ENCODE peak calls at places on chromosomes 5 and 9, in seven cellular contexts. Q is GM03348, E is AG08395, N is SK-N-SH, R is posterior vena cava, H is endothelial cell, D is tibial nerve. T is an unnamed sample.

GRCh38 chr5:161471551-161471950 is 75.0 kb downstream of the GABRB2 start:
- DNase-seq in Q (no peak), E (no peak), N (no peak), R (no peak), H (no peak), D (no peak), T (no peak)

GRCh38 chr5:80867233-80867632 is 92.9 kb upstream of the RASGRF2 start:
- DNase-seq in Q (peak; percentile 34), E (peak; percentile 12), N (no peak), R (no peak), H (no peak), D (no peak), T (no peak)

GRCh38 chr9:136747161-136748060 is 914 bp downstream of the LCN6 start:
- DNase-seq in Q (no peak), E (no peak), N (no peak), R (no peak), H (no peak), D (no peak), T (no peak)

GRCh38 chr9:111803924-111804323 is 9.2 kb upstream of the SHOC1 start:
- DNase-seq in Q (no peak), E (no peak), N (no peak), R (no peak), H (no peak), D (no peak), T (no peak)

GRCh38 chr9:3337515-3337914 is 188.3 kb downstream of the RFX3 start:
- DNase-seq in Q (peak; percentile 59), E (peak; percentile 71), N (peak; percentile 2), R (no peak), H (no peak), D (no peak), T (no peak)

GRCh38 chr9:110006657-110007056 is 201.3 kb downstream of the C9orf152 start:
- DNase-seq in Q (no peak), E (no peak), N (no peak), R (no peak), H (no peak), D (no peak), T (no peak)

GRCh38 chr5:167895899-167896659 is 395.4 kb upstream of the WWC1 start:
- DNase-seq in Q (no peak), E (peak; percentile 36), N (no peak), R (no peak), H (no peak), D (no peak), T (no peak)

GRCh38 chr9:32706004-32706749 is 70.7 kb upstream of the TAF1L start:
- DNase-seq in Q (no peak), E (no peak), N (no peak), R (no peak), H (no peak), D (no peak), T (no peak)

GRCh38 chr9:5947912-5948311 is 57.2 kb downstream of the MLANA start:
- DNase-seq in Q (no peak), E (no peak), N (no peak), R (no peak), H (no peak), D (no peak), T (peak; percentile 21)

GRCh38 chr5:67246108-67246507 is 49.5 kb upstream of the CD180 start:
- DNase-seq in Q (peak; percentile 54), E (peak; percentile 42), N (peak; percentile 34), R (no peak), H (peak; percentile 30), D (no peak), T (peak; percentile 78)

GRCh38 chr5:141521244-141521781 is 32.4 kb downstream of the PCDHGC5 start:
- DNase-seq in Q (peak; percentile 82), E (peak; percentile 90), N (no peak), R (no peak), H (no peak), D (peak; percentile 28), T (no peak)

GRCh38 chr5:65577141-65577540 is 14.0 kb downstream of the PPWD1 start:
- DNase-seq in Q (no peak), E (no peak), N (no peak), R (no peak), H (no peak), D (no peak), T (no peak)

GRCh38 chr5:43631182-43631910 is 28.4 kb downstream of the NNT start:
- DNase-seq in Q (peak; percentile 74), E (peak; percentile 72), N (peak; percentile 48), R (no peak), H (peak; percentile 54), D (no peak), T (peak; percentile 81)

GRCh38 chr9:83405674-83406255 is 132.4 kb downstream of the FRMD3 start:
- DNase-seq in Q (no peak), E (no peak), N (no peak), R (no peak), H (no peak), D (no peak), T (no peak)

GRCh38 chr9:135228345-135228982 is 141.0 kb downstream of the OLFM1 start:
- DNase-seq in Q (no peak), E (no peak), N (no peak), R (peak; percentile 32), H (no peak), D (no peak), T (no peak)

GRCh38 chr5:175728885-175729828 is 71.3 kb downstream of the HRH2 start:
- DNase-seq in Q (no peak), E (no peak), N (peak; percentile 73), R (no peak), H (peak; percentile 60), D (no peak), T (peak; percentile 64)

GRCh38 chr5:172064766-172065165 is 58.3 kb upstream of the FBXW11 start:
- DNase-seq in Q (no peak), E (no peak), N (no peak), R (no peak), H (no peak), D (no peak), T (no peak)

GRCh38 chr9:93813221-93813620 is 141.9 kb downstream of the BARX1 start:
- DNase-seq in Q (no peak), E (no peak), N (peak; percentile 8), R (no peak), H (no peak), D (no peak), T (no peak)

GRCh38 chr9:2494571-2494970 is 127.0 kb upstream of the VLDLR start:
- DNase-seq in Q (peak; percentile 74), E (peak; percentile 70), N (no peak), R (no peak), H (no peak), D (no peak), T (peak; percentile 60)

GRCh38 chr5:147659166-147659929 is 123.2 kb downstream of the JAKMIP2 start:
- DNase-seq in Q (no peak), E (no peak), N (no peak), R (peak; percentile 67), H (no peak), D (no peak), T (no peak)

GRCh38 chr9:137034709-137035506 is 3.0 kb upstream of the FUT7 start:
- DNase-seq in Q (peak; percentile 90), E (peak; percentile 89), N (peak; percentile 93), R (peak; percentile 93), H (peak; percentile 90), D (no peak), T (peak; percentile 88)

GRCh38 chr9:124008307-124008854 is 3.2 kb upstream of the LHX2 start:
- DNase-seq in Q (no peak), E (no peak), N (peak; percentile 54), R (no peak), H (peak; percentile 36), D (no peak), T (no peak)

GRCh38 chr5:81590498-81591384 is 160.2 kb downstream of the SSBP2 start:
- DNase-seq in Q (no peak), E (no peak), N (no peak), R (no peak), H (no peak), D (no peak), T (no peak)

GRCh38 chr5:143699121-143699520 is 112.8 kb upstream of the HMHB1 start:
- DNase-seq in Q (no peak), E (no peak), N (no peak), R (no peak), H (no peak), D (no peak), T (no peak)

GRCh38 chr5:18789216-18789615 is 1155.0 kb downstream of the TAF11L14 start:
- DNase-seq in Q (no peak), E (no peak), N (no peak), R (no peak), H (no peak), D (no peak), T (no peak)